ENCODE peak calls at places on chromosomes 5 and 9, in five cellular contexts. One of them, this sample, is unnamed.

GRCh38 chr9:110278080-110278707 is 21.9 kb upstream of the TXN start:
- DNase-seq in body of pancreas: no peak
- DNase-seq in H1: no peak
- DNase-seq in AG09309: no peak
- DNase-seq in mammary epithelial cell: peak
- DNase-seq in this sample: no peak

GRCh38 chr5:42309865-42310264 is 113.4 kb upstream of the GHR start:
- DNase-seq in H1: no peak
- DNase-seq in body of pancreas: no peak
- DNase-seq in AG09309: no peak
- DNase-seq in mammary epithelial cell: no peak
- DNase-seq in this sample: no peak

GRCh38 chr9:82490019-82490499 is 501.5 kb downstream of the SPATA31D1 start:
- DNase-seq in mammary epithelial cell: peak
- DNase-seq in AG09309: peak
- DNase-seq in H1: no peak
- DNase-seq in body of pancreas: no peak
- DNase-seq in this sample: no peak

GRCh38 chr9:96031366-96031824 is 155.9 kb downstream of the ERCC6L2 start:
- DNase-seq in mammary epithelial cell: no peak
- DNase-seq in H1: no peak
- DNase-seq in body of pancreas: peak
- DNase-seq in AG09309: no peak
- DNase-seq in this sample: no peak

GRCh38 chr5:141654298-141654697 is 3.1 kb upstream of the FCHSD1 start:
- DNase-seq in H1: no peak
- DNase-seq in mammary epithelial cell: no peak
- DNase-seq in body of pancreas: no peak
- DNase-seq in AG09309: peak
- DNase-seq in this sample: no peak

GRCh38 chr5:5246736-5247135 is 106.6 kb downstream of the ADAMTS16 start:
- DNase-seq in body of pancreas: no peak
- DNase-seq in H1: no peak
- DNase-seq in AG09309: no peak
- DNase-seq in mammary epithelial cell: no peak
- DNase-seq in this sample: no peak

GRCh38 chr9:110479481-110479880 is 100.1 kb downstream of the SVEP1 start:
- DNase-seq in H1: no peak
- DNase-seq in mammary epithelial cell: no peak
- DNase-seq in body of pancreas: no peak
- DNase-seq in AG09309: no peak
- DNase-seq in this sample: no peak

GRCh38 chr9:34145165-34145564 is 18.7 kb upstream of the DCAF12 start:
- DNase-seq in AG09309: no peak
- DNase-seq in mammary epithelial cell: no peak
- DNase-seq in H1: no peak
- DNase-seq in body of pancreas: no peak
- DNase-seq in this sample: no peak

GRCh38 chr5:62306494-62307363 is 723 bp downstream of the KIF2A start:
- DNase-seq in body of pancreas: peak
- DNase-seq in H1: no peak
- DNase-seq in AG09309: no peak
- DNase-seq in mammary epithelial cell: peak
- DNase-seq in this sample: no peak

GRCh38 chr9:4936823-4937222 is 48.2 kb upstream of the JAK2 start:
- DNase-seq in mammary epithelial cell: no peak
- DNase-seq in AG09309: no peak
- DNase-seq in H1: no peak
- DNase-seq in body of pancreas: no peak
- DNase-seq in this sample: no peak

GRCh38 chr5:162882629-162883028 is 554.8 kb upstream of the CCNG1 start:
- DNase-seq in body of pancreas: no peak
- DNase-seq in AG09309: no peak
- DNase-seq in H1: no peak
- DNase-seq in mammary epithelial cell: no peak
- DNase-seq in this sample: no peak

GRCh38 chr9:27818348-27818747 is 245.1 kb upstream of the C9orf72 start:
- DNase-seq in body of pancreas: no peak
- DNase-seq in H1: no peak
- DNase-seq in AG09309: no peak
- DNase-seq in mammary epithelial cell: no peak
- DNase-seq in this sample: no peak

GRCh38 chr5:6714221-6715041 is 1.2 kb downstream of the TENT4A start:
- DNase-seq in H1: peak
- DNase-seq in body of pancreas: no peak
- DNase-seq in mammary epithelial cell: no peak
- DNase-seq in AG09309: no peak
- DNase-seq in this sample: no peak

GRCh38 chr5:142915840-142916424 is 145.8 kb downstream of the ARHGAP26 start:
- DNase-seq in mammary epithelial cell: peak
- DNase-seq in body of pancreas: peak
- DNase-seq in H1: peak
- DNase-seq in AG09309: no peak
- DNase-seq in this sample: no peak

GRCh38 chr5:82004511-82004910 is 32.7 kb downstream of the ATG10 start:
- DNase-seq in H1: no peak
- DNase-seq in mammary epithelial cell: no peak
- DNase-seq in AG09309: no peak
- DNase-seq in body of pancreas: no peak
- DNase-seq in this sample: no peak

GRCh38 chr9:79988126-79988525 is 416.4 kb downstream of the TLE4 start:
- DNase-seq in mammary epithelial cell: no peak
- DNase-seq in body of pancreas: no peak
- DNase-seq in AG09309: no peak
- DNase-seq in H1: no peak
- DNase-seq in this sample: no peak

GRCh38 chr5:158212915-158213314 is 354.0 kb upstream of the CLINT1 start:
- DNase-seq in AG09309: no peak
- DNase-seq in H1: no peak
- DNase-seq in mammary epithelial cell: no peak
- DNase-seq in body of pancreas: no peak
- DNase-seq in this sample: no peak

GRCh38 chr9:36521148-36521547 is 51.5 kb upstream of the MELK start:
- DNase-seq in body of pancreas: no peak
- DNase-seq in AG09309: no peak
- DNase-seq in mammary epithelial cell: no peak
- DNase-seq in H1: no peak
- DNase-seq in this sample: no peak

GRCh38 chr9:94757158-94757557 is 30.7 kb downstream of the AOPEP start:
- DNase-seq in body of pancreas: no peak
- DNase-seq in mammary epithelial cell: no peak
- DNase-seq in H1: no peak
- DNase-seq in AG09309: peak
- DNase-seq in this sample: no peak

GRCh38 chr9:69546265-69546664 is 125.9 kb downstream of the APBA1 start:
- DNase-seq in body of pancreas: no peak
- DNase-seq in H1: no peak
- DNase-seq in mammary epithelial cell: no peak
- DNase-seq in AG09309: no peak
- DNase-seq in this sample: no peak

GRCh38 chr5:148085934-148086333 is 22.2 kb downstream of the SPINK5 start:
- DNase-seq in body of pancreas: no peak
- DNase-seq in H1: no peak
- DNase-seq in AG09309: peak
- DNase-seq in mammary epithelial cell: no peak
- DNase-seq in this sample: no peak

GRCh38 chr5:1642621-1643061 is 118.9 kb upstream of the LPCAT1 start:
- DNase-seq in mammary epithelial cell: no peak
- DNase-seq in H1: no peak
- DNase-seq in AG09309: no peak
- DNase-seq in body of pancreas: no peak
- DNase-seq in this sample: no peak

GRCh38 chr9:129554649-129555048 is 66.3 kb downstream of the C9orf50 start:
- DNase-seq in mammary epithelial cell: no peak
- DNase-seq in body of pancreas: no peak
- DNase-seq in AG09309: no peak
- DNase-seq in H1: no peak
- DNase-seq in this sample: no peak

GRCh38 chr9:1434082-1434481 is 383.9 kb downstream of the DMRT2 start:
- DNase-seq in mammary epithelial cell: no peak
- DNase-seq in H1: no peak
- DNase-seq in AG09309: no peak
- DNase-seq in body of pancreas: no peak
- DNase-seq in this sample: no peak

GRCh38 chr5:61673007-61673735 is 341.1 kb downstream of the ZSWIM6 start:
- DNase-seq in AG09309: peak
- DNase-seq in H1: no peak
- DNase-seq in body of pancreas: peak
- DNase-seq in mammary epithelial cell: peak
- DNase-seq in this sample: peak

GRCh38 chr5:173057062-173057924 is 1.1 kb downstream of the CREBRF start:
- DNase-seq in body of pancreas: peak
- DNase-seq in mammary epithelial cell: peak
- DNase-seq in AG09309: peak
- DNase-seq in H1: peak
- DNase-seq in this sample: peak

GRCh38 chr9:89879276-89879675 is 274.5 kb downstream of the GADD45G start:
- DNase-seq in AG09309: no peak
- DNase-seq in mammary epithelial cell: no peak
- DNase-seq in H1: peak
- DNase-seq in body of pancreas: no peak
- DNase-seq in this sample: no peak

GRCh38 chr9:129481824-129482511 is 138.9 kb downstream of the C9orf50 start:
- DNase-seq in H1: no peak
- DNase-seq in body of pancreas: no peak
- DNase-seq in AG09309: no peak
- DNase-seq in mammary epithelial cell: no peak
- DNase-seq in this sample: no peak

GRCh38 chr9:124239249-124240073 is 18.3 kb upstream of the NEK6 start:
- DNase-seq in body of pancreas: peak
- DNase-seq in AG09309: no peak
- DNase-seq in H1: no peak
- DNase-seq in mammary epithelial cell: no peak
- DNase-seq in this sample: no peak

GRCh38 chr5:43312699-43313034 is 545 bp downstream of the HMGCS1 start:
- DNase-seq in body of pancreas: no peak
- DNase-seq in mammary epithelial cell: no peak
- DNase-seq in H1: no peak
- DNase-seq in AG09309: no peak
- DNase-seq in this sample: no peak

GRCh38 chr5:43313035-43313853 is at the start of gene HMGCS1:
- DNase-seq in body of pancreas: peak
- DNase-seq in H1: peak
- DNase-seq in AG09309: peak
- DNase-seq in mammary epithelial cell: peak
- DNase-seq in this sample: peak

GRCh38 chr5:43315262-43315661 is 2.0 kb upstream of the HMGCS1 start:
- DNase-seq in body of pancreas: no peak
- DNase-seq in mammary epithelial cell: peak
- DNase-seq in H1: no peak
- DNase-seq in AG09309: no peak
- DNase-seq in this sample: no peak

GRCh38 chr5:43314724-43315123 is 1.5 kb upstream of the HMGCS1 start:
- DNase-seq in body of pancreas: no peak
- DNase-seq in mammary epithelial cell: no peak
- DNase-seq in AG09309: no peak
- DNase-seq in H1: no peak
- DNase-seq in this sample: no peak

GRCh38 chr5:43313854-43314457 is 744 bp upstream of the HMGCS1 start:
- DNase-seq in mammary epithelial cell: no peak
- DNase-seq in AG09309: no peak
- DNase-seq in H1: no peak
- DNase-seq in body of pancreas: no peak
- DNase-seq in this sample: no peak
- H3K4me3 ChIP-seq in mammary epithelial cell: no peak
- H3K4me3 ChIP-seq in AG09309: peak
- H3K4me3 ChIP-seq in H1: no peak
- H3K4me3 ChIP-seq in body of pancreas: no peak
- H3K4me3 ChIP-seq in this sample: peak

GRCh38 chr5:57094753-57095683 is 78.8 kb upstream of the GPBP1 start:
- DNase-seq in body of pancreas: no peak
- DNase-seq in mammary epithelial cell: peak
- DNase-seq in H1: peak
- DNase-seq in AG09309: no peak
- DNase-seq in this sample: no peak
- TF ChIP-seq CTCF in body of pancreas: no peak
- TF ChIP-seq CTCF in mammary epithelial cell: peak
- TF ChIP-seq CTCF in H1: peak
- TF ChIP-seq CTCF in AG09309: peak
- TF ChIP-seq CTCF in this sample: peak

GRCh38 chr9:114950761-114951160 is 20.4 kb upstream of the TNFSF8 start:
- DNase-seq in body of pancreas: no peak
- DNase-seq in H1: no peak
- DNase-seq in AG09309: no peak
- DNase-seq in mammary epithelial cell: no peak
- DNase-seq in this sample: no peak

GRCh38 chr9:114954986-114955623 is 24.7 kb upstream of the TNFSF8 start:
- DNase-seq in H1: no peak
- DNase-seq in body of pancreas: peak
- DNase-seq in mammary epithelial cell: no peak
- DNase-seq in AG09309: no peak
- DNase-seq in this sample: no peak

GRCh38 chr9:114953917-114954316 is 23.5 kb upstream of the TNFSF8 start:
- DNase-seq in mammary epithelial cell: peak
- DNase-seq in H1: no peak
- DNase-seq in AG09309: peak
- DNase-seq in body of pancreas: peak
- DNase-seq in this sample: peak

GRCh38 chr9:114957558-114957957 is 27.2 kb upstream of the TNFSF8 start:
- DNase-seq in body of pancreas: no peak
- DNase-seq in H1: no peak
- DNase-seq in mammary epithelial cell: no peak
- DNase-seq in AG09309: no peak
- DNase-seq in this sample: no peak

GRCh38 chr9:114953016-114953415 is 22.6 kb upstream of the TNFSF8 start:
- DNase-seq in AG09309: no peak
- DNase-seq in H1: no peak
- DNase-seq in body of pancreas: no peak
- DNase-seq in mammary epithelial cell: no peak
- DNase-seq in this sample: no peak
- H3K4me3 ChIP-seq in AG09309: no peak
- H3K4me3 ChIP-seq in H1: no peak
- H3K4me3 ChIP-seq in body of pancreas: no peak
- H3K4me3 ChIP-seq in mammary epithelial cell: no peak
- H3K4me3 ChIP-seq in this sample: no peak

GRCh38 chr9:131578778-131579504 is 33.6 kb downstream of the PRRT1B start:
- DNase-seq in AG09309: no peak
- DNase-seq in H1: no peak
- DNase-seq in body of pancreas: no peak
- DNase-seq in mammary epithelial cell: no peak
- DNase-seq in this sample: no peak

GRCh38 chr9:131575946-131576853 is 30.9 kb downstream of the PRRT1B start:
- DNase-seq in H1: no peak
- DNase-seq in body of pancreas: no peak
- DNase-seq in AG09309: no peak
- DNase-seq in mammary epithelial cell: no peak
- DNase-seq in this sample: no peak

GRCh38 chr9:131577005-131578000 is 32.0 kb downstream of the PRRT1B start:
- DNase-seq in H1: no peak
- DNase-seq in body of pancreas: no peak
- DNase-seq in mammary epithelial cell: no peak
- DNase-seq in AG09309: no peak
- DNase-seq in this sample: no peak

GRCh38 chr9:131578016-131578415 is 32.7 kb downstream of the PRRT1B start:
- DNase-seq in AG09309: no peak
- DNase-seq in mammary epithelial cell: no peak
- DNase-seq in H1: no peak
- DNase-seq in body of pancreas: peak
- DNase-seq in this sample: no peak

GRCh38 chr9:131575121-131575640 is 29.9 kb downstream of the PRRT1B start:
- DNase-seq in AG09309: no peak
- DNase-seq in H1: no peak
- DNase-seq in body of pancreas: no peak
- DNase-seq in mammary epithelial cell: no peak
- DNase-seq in this sample: no peak
- TF ChIP-seq CTCF in AG09309: no peak
- TF ChIP-seq CTCF in H1: no peak
- TF ChIP-seq CTCF in body of pancreas: no peak
- TF ChIP-seq CTCF in mammary epithelial cell: no peak
- TF ChIP-seq CTCF in this sample: no peak